ENCODE peak calls at places on chromosome 14, in five cellular contexts. Z, K, T, J and C are unnamed samples.

GRCh38 chr14:24171422-24172260 is at the start of gene REC8:
- DNase-seq in J (peak), K (peak), Z (peak), T (no peak), C (peak)

GRCh38 chr14:62655161-62655560 is 390.1 kb downstream of the KCNH5 start:
- DNase-seq in Z (no peak), T (no peak), K (no peak), J (no peak), C (no peak)

GRCh38 chr14:50388256-50388931 is 8.3 kb downstream of the CDKL1 start:
- DNase-seq in K (peak), Z (peak), J (no peak), T (no peak), C (no peak)

GRCh38 chr14:88168025-88168424 is 155.0 kb downstream of the KCNK10 start:
- DNase-seq in K (no peak), Z (no peak), J (no peak), T (no peak), C (no peak)

GRCh38 chr14:24232645-24233537 is at the start of gene GMPR2:
- DNase-seq in T (no peak), J (peak), Z (no peak), K (no peak), C (no peak)

GRCh38 chr14:31420013-31420318 is 384 bp downstream of the HEATR5A start:
- DNase-seq in Z (peak), J (peak), K (peak), T (no peak), C (peak)

GRCh38 chr14:99430491-99430890 is 50.2 kb downstream of the SETD3 start:
- DNase-seq in J (no peak), K (no peak), Z (no peak), T (no peak), C (no peak)

GRCh38 chr14:80117876-80118275 is 93.4 kb downstream of the DIO2 start:
- DNase-seq in K (no peak), Z (no peak), J (no peak), T (no peak), C (no peak)

GRCh38 chr14:99253890-99254289 is 18.1 kb downstream of the BCL11B start:
- DNase-seq in Z (no peak), J (no peak), T (no peak), K (no peak), C (no peak)

GRCh38 chr14:105165761-105166485 is 2.7 kb downstream of the JAG2 start:
- DNase-seq in J (no peak), T (no peak), Z (no peak), K (no peak), C (no peak)

GRCh38 chr14:49991491-49991890 is 98.6 kb downstream of the ARF6 start:
- DNase-seq in J (no peak), T (no peak), K (no peak), Z (no peak), C (no peak)

GRCh38 chr14:24207104-24207543 is 1.6 kb downstream of the TSSK4 start:
- DNase-seq in J (no peak), Z (no peak), K (no peak), T (no peak), C (no peak)

GRCh38 chr14:103699901-103700752 is 15.1 kb downstream of the XRCC3 start:
- DNase-seq in J (no peak), K (no peak), Z (no peak), T (no peak), C (no peak)

GRCh38 chr14:104345316-104346111 is 207.1 kb downstream of the KIF26A start:
- DNase-seq in Z (no peak), T (no peak), J (no peak), K (no peak), C (no peak)

GRCh38 chr14:96058606-96059200 is 19.5 kb downstream of the C14orf132 start:
- DNase-seq in T (no peak), J (peak), Z (no peak), K (no peak), C (no peak)

GRCh38 chr14:99395904-99396530 is 84.6 kb downstream of the SETD3 start:
- DNase-seq in J (no peak), K (no peak), Z (no peak), T (peak), C (no peak)

GRCh38 chr14:20855652-20856291 is 35.4 kb upstream of the RNASE3 start:
- DNase-seq in J (peak), T (peak), Z (peak), K (peak), C (peak)

GRCh38 chr14:33484264-33484663 is 466.6 kb downstream of the EGLN3 start:
- DNase-seq in Z (no peak), T (no peak), J (no peak), K (no peak), C (no peak)

GRCh38 chr14:99280041-99280731 is 8.2 kb upstream of the BCL11B start:
- DNase-seq in Z (no peak), K (no peak), J (no peak), T (no peak), C (no peak)

GRCh38 chr14:54498579-54498978 is 9.8 kb upstream of the GMFB start:
- DNase-seq in T (no peak), Z (no peak), J (no peak), K (no peak), C (no peak)

GRCh38 chr14:54502602-54503001 is 7.1 kb upstream of the CGRRF1 start:
- DNase-seq in Z (no peak), K (no peak), J (no peak), T (no peak), C (no peak)

GRCh38 chr14:54503476-54503875 is 6.2 kb upstream of the CGRRF1 start:
- DNase-seq in J (no peak), Z (no peak), K (no peak), T (peak), C (no peak)

GRCh38 chr14:54500744-54501143 is 9.0 kb upstream of the CGRRF1 start:
- DNase-seq in Z (no peak), J (no peak), K (no peak), T (no peak), C (no peak)

GRCh38 chr14:54501423-54501822 is 8.3 kb upstream of the CGRRF1 start:
- DNase-seq in J (no peak), T (no peak), K (no peak), Z (no peak), C (no peak)
- H3K27ac ChIP-seq in J (no peak), T (no peak), K (no peak), Z (no peak), C (no peak)

DNA sequence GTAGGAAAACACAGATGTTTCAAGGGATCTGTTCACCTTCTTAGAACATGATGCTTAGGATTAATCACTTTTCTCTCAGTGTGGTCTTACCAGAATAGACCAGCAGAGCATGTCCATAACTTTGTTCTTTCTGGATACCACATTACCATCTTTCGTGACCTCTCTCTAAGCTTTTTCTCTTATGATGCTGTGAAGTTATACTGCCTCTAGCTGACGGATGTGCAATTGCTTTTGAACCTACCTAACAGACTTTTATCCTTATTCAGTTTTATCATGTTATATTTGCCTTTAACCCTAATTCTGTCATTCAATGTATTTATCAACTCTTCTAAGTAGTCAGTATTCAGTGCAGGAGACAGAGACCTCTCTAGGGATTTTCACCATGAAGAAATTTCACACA is 246.7 kb downstream of the DACT1 start:
- DNase-seq in J (no peak), K (no peak), Z (no peak), T (no peak), C (no peak)
- TF ChIP-seq CTCF in J (no peak), K (peak), Z (no peak), T (no peak), C (no peak)

GRCh38 chr14:28807518-28807917 is 40.9 kb downstream of the FOXG1 start:
- DNase-seq in T (no peak), J (no peak), K (no peak), Z (no peak), C (no peak)
- H3K4me3 ChIP-seq in T (no peak), J (no peak), K (no peak), Z (no peak), C (no peak)

DNA sequence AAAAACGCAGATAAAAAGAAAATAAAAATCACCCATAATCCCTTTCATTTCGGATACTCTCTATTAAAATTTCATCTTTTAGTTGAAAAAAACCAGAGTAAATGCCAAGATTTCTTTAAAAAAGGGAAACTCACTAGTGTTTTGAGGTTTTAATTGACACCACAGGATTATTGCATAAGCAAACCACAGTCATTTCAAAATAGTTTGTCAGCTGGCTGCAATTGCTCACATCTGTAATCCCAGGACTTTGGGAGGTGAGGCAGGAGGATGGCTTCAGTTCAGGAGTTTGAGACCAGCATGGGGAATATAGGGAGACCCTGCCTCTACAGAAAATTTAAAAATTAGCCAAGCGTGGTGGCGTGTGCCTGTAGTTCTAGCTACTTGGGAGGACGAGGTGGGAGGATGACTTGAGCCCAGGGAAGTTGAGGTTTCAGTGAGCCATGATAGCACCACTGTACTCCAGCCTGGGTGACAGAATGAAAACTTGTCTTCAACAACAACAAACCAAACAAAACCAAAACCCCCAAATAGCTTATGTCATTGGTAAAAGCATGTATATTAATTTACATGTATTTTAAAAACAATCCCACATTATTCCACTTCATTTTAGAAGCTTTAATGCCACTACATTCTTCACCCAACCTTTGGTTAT is 48.8 kb downstream of the SYNE2 start:
- DNase-seq in T (no peak), K (no peak), J (peak), Z (no peak), C (no peak)
- H3K27ac ChIP-seq in T (no peak), K (no peak), J (no peak), Z (no peak), C (no peak)

GRCh38 chr14:73285979-73286378 is 48.7 kb downstream of the PAPLN start:
- DNase-seq in Z (no peak), T (no peak), K (no peak), J (no peak), C (no peak)

GRCh38 chr14:73276836-73277235 is 39.5 kb downstream of the PAPLN start:
- DNase-seq in Z (no peak), K (no peak), T (no peak), J (no peak), C (no peak)

GRCh38 chr14:73283592-73284379 is 46.5 kb downstream of the PAPLN start:
- DNase-seq in Z (no peak), J (no peak), T (no peak), K (no peak), C (no peak)

GRCh38 chr14:73277376-73277775 is 40.1 kb downstream of the PAPLN start:
- DNase-seq in K (no peak), J (no peak), T (no peak), Z (no peak), C (no peak)

DNA sequence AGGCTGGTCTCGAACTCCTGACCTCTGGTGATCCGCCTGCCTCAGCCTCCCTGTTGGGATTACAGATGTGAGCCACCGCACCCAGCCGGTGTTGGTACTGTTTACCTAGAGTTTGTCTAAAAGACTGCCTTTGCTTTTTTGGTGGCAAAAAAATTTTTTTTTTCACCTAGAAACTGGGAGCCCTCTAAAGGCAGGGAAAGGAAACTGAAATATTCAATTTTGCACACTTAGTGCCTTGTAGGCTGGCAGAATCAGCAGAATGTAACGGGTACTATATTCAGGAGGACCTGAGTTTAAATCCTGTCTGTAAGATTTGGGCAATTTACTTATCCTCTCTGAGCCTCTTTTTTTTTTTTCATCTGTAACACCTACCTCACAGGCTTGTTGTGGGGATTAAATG is 43.6 kb downstream of the PAPLN start:
- DNase-seq in K (no peak), J (no peak), Z (no peak), T (no peak), C (no peak)
- TF ChIP-seq CTCF in K (no peak), J (no peak), Z (no peak), T (no peak), C (no peak)

DNA sequence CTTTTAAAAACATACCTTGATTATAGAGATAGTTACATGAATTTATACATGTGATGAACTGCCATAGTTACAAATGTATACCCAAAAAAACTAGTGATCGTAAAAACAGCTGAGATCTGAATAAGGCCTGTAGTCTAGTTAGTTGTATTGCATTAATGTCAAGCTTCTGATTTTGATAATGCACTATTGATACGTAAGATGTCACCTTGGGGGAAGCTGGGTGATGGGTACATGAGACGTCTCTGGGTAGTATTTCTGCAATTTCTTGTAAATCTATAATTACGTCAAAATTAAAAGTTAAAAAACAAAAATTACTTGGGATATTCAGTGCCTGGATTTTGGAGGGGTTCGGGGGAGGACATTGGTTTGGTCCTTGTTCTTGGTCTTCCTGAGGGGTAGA is 144.4 kb downstream of the SAMD4A start:
- DNase-seq in K (no peak), Z (no peak), J (no peak), T (no peak), C (no peak)
- H3K4me3 ChIP-seq in K (no peak), Z (no peak), J (no peak), T (no peak), C (no peak)

DNA sequence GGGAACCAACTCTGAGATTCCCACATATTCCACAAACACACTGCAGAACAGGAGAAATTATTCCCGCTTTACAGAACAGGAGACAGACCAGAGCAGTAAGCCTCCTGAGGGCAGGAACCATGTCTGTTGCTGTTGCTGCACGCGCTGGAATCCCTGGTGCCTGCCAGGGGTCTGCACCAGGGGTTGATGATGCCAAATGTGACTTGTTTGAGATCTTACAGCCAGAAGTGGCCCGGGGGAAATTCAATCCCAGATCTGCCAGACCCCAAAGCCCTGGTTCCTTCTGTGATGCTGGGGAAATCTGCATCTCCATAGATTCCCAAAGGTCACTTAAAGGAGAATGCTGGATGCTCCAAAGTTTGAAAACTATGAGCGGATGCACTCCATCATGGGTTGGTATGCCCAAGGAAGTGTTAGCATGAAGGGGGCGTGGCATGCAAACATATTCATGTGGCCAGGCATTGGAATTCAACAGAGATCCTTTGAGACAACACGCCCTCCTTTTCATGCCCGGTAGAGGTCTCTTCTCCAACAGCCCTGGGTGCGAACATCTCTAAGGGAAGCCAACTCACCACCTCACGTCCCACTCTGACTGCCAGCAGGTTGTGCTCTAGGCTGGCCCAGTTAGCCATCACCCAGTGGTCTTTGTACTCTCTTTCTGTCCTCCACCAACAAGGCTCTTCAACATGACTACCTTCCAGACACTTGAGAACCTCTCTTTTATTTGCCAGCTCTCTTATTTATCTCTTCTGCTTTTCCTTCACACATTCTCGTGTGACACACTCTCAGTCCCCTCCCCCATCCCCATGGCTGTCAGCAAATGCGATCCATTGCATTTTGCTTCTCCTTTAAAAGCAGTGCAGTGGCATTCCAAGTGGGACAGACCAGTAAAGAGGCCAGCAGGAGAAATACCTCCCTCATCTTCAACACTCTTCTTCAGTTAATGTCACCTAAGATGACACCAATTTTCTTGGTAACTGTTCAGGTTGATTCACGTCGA is 131.3 kb downstream of the ZFP36L1 start:
- DNase-seq in T (no peak), K (no peak), J (peak), Z (no peak), C (no peak)
- H3K27ac ChIP-seq in T (no peak), K (no peak), J (no peak), Z (peak), C (no peak)